ENCODE peak calls at places on chromosomes 16 and 17, in seven cellular contexts. C, I, A, D, E, X and V are unnamed samples.

GRCh38 chr16:5036228-5037156 is 2.8 kb upstream of the NAGPA start:
- DNase-seq in X (no peak), D (no peak), C (no peak), E (no peak), A (no peak), I (peak; percentile 80), V (no peak)

GRCh38 chr17:27247071-27247957 is 46.6 kb upstream of the WSB1 start:
- DNase-seq in I (peak; percentile 96), C (no peak), E (peak; percentile 47), D (peak; percentile 83), X (no peak), A (no peak), V (no peak)

GRCh38 chr17:69913241-69914015 is 161.6 kb upstream of the KCNJ16 start:
- DNase-seq in I (no peak), D (no peak), A (no peak), C (no peak), E (no peak), X (no peak), V (no peak)

GRCh38 chr17:78357177-78357586 is 2.7 kb downstream of the SOCS3 start:
- DNase-seq in I (peak; percentile 87), A (no peak), E (no peak), D (peak; percentile 36), X (no peak), C (no peak), V (no peak)

GRCh38 chr17:35372846-35373531 is 432 bp downstream of the SLFN11 start:
- DNase-seq in A (no peak), X (no peak), I (no peak), E (no peak), D (peak; percentile 31), C (no peak), V (peak; percentile 39)

GRCh38 chr17:49358638-49359247 is 3.3 kb downstream of the ZNF652 start:
- DNase-seq in E (no peak), C (peak; percentile 47), I (peak; percentile 9), D (no peak), X (no peak), A (no peak), V (peak; percentile 24)

GRCh38 chr17:42342242-42343008 is 45.8 kb downstream of the STAT3 start:
- DNase-seq in D (no peak), C (no peak), E (no peak), A (no peak), I (no peak), X (no peak), V (no peak)

GRCh38 chr16:28897826-28898225 is 19.5 kb downstream of the ATP2A1 start:
- DNase-seq in E (no peak), X (no peak), I (no peak), C (no peak), A (no peak), D (no peak), V (no peak)

GRCh38 chr17:81481815-81482505 is 30.6 kb downstream of the ACTG1 start:
- DNase-seq in C (no peak), E (no peak), A (peak; percentile 21), X (no peak), I (no peak), D (no peak), V (no peak)

GRCh38 chr17:60523822-60524221 is 2.2 kb downstream of the APPBP2 start:
- DNase-seq in I (no peak), D (no peak), X (no peak), C (no peak), E (no peak), A (no peak), V (no peak)

GRCh38 chr16:55706739-55707487 is 51.1 kb downstream of the SLC6A2 start:
- DNase-seq in I (no peak), A (no peak), X (no peak), C (no peak), E (no peak), D (no peak), V (no peak)

GRCh38 chr16:55700067-55700466 is 44.3 kb downstream of the SLC6A2 start:
- DNase-seq in I (no peak), E (no peak), A (no peak), X (no peak), D (no peak), C (no peak), V (no peak)

GRCh38 chr16:55700961-55701360 is 45.2 kb downstream of the SLC6A2 start:
- DNase-seq in C (no peak), A (no peak), I (no peak), X (no peak), E (no peak), D (no peak), V (no peak)

GRCh38 chr16:55701442-55702319 is 45.9 kb downstream of the SLC6A2 start:
- DNase-seq in D (peak; percentile 52), C (no peak), A (peak; percentile 62), I (peak; percentile 54), E (peak; percentile 38), X (peak; percentile 20), V (no peak)

DNA sequence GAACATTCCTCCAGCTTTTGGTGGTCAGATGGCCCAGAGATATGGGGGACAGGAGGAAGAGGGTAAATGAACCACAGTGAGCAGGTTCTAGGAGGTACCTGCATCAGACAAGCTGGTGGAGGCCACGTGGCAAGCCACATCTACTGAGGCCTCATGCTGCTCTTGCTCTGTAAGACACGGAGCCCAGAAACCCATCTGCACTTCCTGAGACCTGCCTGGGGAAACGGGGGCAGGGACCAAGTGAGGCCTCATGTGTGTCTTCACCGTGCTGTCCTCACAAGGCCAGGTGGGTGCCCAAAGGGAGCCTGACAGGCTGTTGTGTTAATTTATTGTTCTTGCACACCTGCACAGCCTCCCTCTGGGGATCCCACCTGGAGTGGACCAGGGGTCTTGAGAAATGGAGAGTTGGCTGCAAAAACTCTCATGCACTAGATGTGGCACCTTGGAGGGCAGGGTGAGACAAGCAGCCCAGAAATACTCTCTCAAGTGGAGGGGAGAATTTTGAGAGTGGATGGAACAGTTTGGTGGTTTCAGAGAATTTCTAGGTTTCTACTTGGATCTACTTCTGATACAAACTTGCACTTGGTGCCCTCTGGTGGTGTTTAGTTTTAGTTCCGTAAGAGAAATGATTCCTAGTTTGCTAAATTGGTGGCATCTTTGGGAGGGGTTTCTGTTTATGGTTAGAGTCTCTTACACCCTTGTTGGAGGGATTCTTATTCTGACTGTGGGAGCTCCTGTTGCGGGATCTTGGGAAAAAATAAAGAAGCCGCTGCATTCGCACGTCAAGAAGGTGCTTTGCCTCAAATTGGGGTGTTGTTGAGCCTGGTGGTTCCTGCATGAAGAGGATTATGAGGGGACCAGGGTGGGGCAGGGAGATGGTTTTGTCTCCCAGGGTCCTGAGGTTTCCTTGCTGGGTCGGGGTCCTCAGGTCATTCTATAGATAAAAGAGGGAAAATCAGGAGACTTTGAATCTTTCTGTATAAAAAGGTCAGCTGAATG is 47.5 kb downstream of the SLC6A2 start:
- DNase-seq in I (peak; percentile 78), A (no peak), D (peak; percentile 26), E (peak; percentile 28), X (peak; percentile 26), C (no peak), V (no peak)
- TF ChIP-seq CTCF in I (peak; percentile 60), A (peak; percentile 70), D (peak; percentile 42), E (peak; percentile 49), X (peak; percentile 77), C (peak; percentile 27), V (no peak)

GRCh38 chr17:40629850-40630249 is 17.8 kb downstream of the SMARCE1 start:
- DNase-seq in D (no peak), C (no peak), E (no peak), A (no peak), I (no peak), X (no peak), V (no peak)
- TF ChIP-seq CTCF in D (no peak), C (no peak), E (no peak), A (no peak), I (no peak), X (no peak), V (no peak)

GRCh38 chr17:72120878-72121163 is at the start of gene SOX9:
- DNase-seq in D (peak; percentile 95), X (peak; percentile 72), A (peak; percentile 42), E (peak; percentile 98), I (peak; percentile 98), C (no peak), V (peak; percentile 77)

GRCh38 chr17:72122002-72122310 is 1.1 kb downstream of the SOX9 start:
- DNase-seq in D (no peak), C (no peak), I (peak; percentile 63), X (no peak), E (peak; percentile 16), A (no peak), V (no peak)

GRCh38 chr17:72122336-72122667 is 1.5 kb downstream of the SOX9 start:
- DNase-seq in I (no peak), C (no peak), E (no peak), A (no peak), D (no peak), X (no peak), V (no peak)

GRCh38 chr17:72119963-72120877 is 600 bp upstream of the SOX9 start:
- DNase-seq in D (peak; percentile 56), C (no peak), I (peak; percentile 84), X (peak; percentile 38), A (peak; percentile 45), E (peak; percentile 77), V (peak; percentile 58)

GRCh38 chr17:72121164-72122001 is 563 bp downstream of the SOX9 start:
- DNase-seq in C (no peak), E (peak; percentile 54), D (peak; percentile 58), A (peak; percentile 67), X (peak; percentile 51), I (peak; percentile 74), V (peak; percentile 68)
- TF ChIP-seq CTCF in C (no peak), E (no peak), D (no peak), A (no peak), X (peak; percentile 23), I (peak; percentile 19), V (no peak)

DNA sequence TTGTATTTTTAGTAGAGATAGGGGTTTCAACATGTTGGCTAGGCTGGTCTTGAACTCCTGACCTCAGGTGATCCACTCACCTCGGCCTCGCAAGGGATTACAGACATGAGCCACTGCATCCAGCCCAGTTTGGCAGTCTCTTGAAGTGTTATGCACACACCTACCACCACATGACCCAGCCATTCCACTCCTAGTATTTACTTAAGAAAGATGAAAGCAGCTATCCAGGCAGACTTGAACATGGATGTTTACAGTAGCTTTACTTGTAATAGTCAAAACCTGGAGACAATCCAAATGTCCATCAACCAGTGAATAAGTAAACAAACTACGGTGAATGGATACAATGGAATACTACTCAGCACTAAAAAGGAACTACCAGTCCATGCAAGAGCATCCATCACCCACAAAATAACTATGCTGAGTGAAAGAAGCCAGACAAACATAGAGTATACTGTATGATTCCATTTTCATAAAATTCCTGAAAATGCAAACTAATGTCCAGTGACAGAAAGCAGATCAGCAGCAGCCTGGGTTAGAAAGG is 37.8 kb upstream of the RASD1 start:
- DNase-seq in C (no peak), E (no peak), X (no peak), I (no peak), A (no peak), D (peak; percentile 66), V (no peak)
- TF ChIP-seq CTCF in C (no peak), E (no peak), X (no peak), I (no peak), A (no peak), D (no peak), V (no peak)

GRCh38 chr17:57916925-57917858 is 38.0 kb downstream of the CUEDC1 start:
- DNase-seq in C (peak; percentile 59), A (no peak), I (no peak), X (no peak), E (no peak), D (no peak), V (no peak)
- TF ChIP-seq CTCF in C (peak; percentile 37), A (no peak), I (no peak), X (no peak), E (no peak), D (no peak), V (no peak)

DNA sequence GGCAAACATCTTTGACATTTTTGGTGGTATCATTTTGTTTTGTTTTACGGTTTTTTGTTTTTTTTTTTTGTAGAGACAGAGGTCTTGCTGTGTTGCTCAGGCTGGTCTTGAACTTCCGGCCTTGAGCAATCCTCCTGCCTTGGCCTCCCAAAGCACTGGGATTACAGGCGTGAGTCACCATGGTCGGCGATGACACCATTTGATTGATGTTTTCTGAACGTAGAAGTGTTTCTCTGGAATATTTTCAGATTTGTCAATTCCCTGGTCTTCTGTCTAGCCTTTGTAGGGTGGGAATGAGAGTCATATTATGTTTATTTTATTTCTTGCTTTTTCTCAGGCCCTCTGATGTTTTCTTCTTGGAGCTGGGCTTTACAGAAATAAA is 32.2 kb upstream of the BRD7 start:
- DNase-seq in I (no peak), C (no peak), A (no peak), E (no peak), D (no peak), X (no peak), V (no peak)
- TF ChIP-seq CTCF in I (no peak), C (no peak), A (no peak), E (no peak), D (no peak), X (no peak), V (no peak)